ENCODE peak calls at places on chromosomes 1 and 21, in seven cellular contexts. F is amniotic stem cell; Z is HT1080; Y is GM10248; J is NCI-H345; U is fibroblast of mammary gland; V is stimulated activated CD8-positive, alpha-beta memory T cell treated with anti-CD3 and anti-CD28 coated beads, Interleukin-7, amount 100 ng/mL, for 1 hour. S is an unnamed sample.

GRCh38 chr1:31703431-31704260 is at the start of gene COL16A1:
- DNase-seq in F (no peak), Z (no peak), Y (peak), J (peak), U (peak), V (no peak), S (no peak)

GRCh38 chr1:116666747-116667576 is 571 bp downstream of the IGSF3 start:
- DNase-seq in F (no peak), Z (no peak), Y (peak), J (peak), U (no peak), V (no peak), S (no peak)

GRCh38 chr1:59742526-59742925 is 72.2 kb upstream of the HOOK1 start:
- DNase-seq in F (no peak), Z (no peak), Y (no peak), J (no peak), U (no peak), V (no peak), S (no peak)

GRCh38 chr1:116764906-116765862 is 11.0 kb downstream of the CD2 start:
- DNase-seq in F (no peak), Z (no peak), Y (no peak), J (no peak), U (no peak), V (no peak), S (no peak)

GRCh38 chr1:109275706-109276345 is 7.1 kb downstream of the PSRC1 start:
- DNase-seq in F (no peak), Z (peak), Y (no peak), J (no peak), U (peak), V (no peak), S (no peak)

GRCh38 chr1:246454655-246455054 is 52.4 kb downstream of the SMYD3 start:
- DNase-seq in F (no peak), Z (no peak), Y (no peak), J (no peak), U (no peak), V (no peak), S (no peak)

GRCh38 chr1:89603651-89604413 is 29.1 kb upstream of the LRRC8C start:
- DNase-seq in F (no peak), Z (peak), Y (no peak), J (no peak), U (peak), V (no peak), S (no peak)

GRCh38 chr1:3001471-3002348 is 19.6 kb upstream of the ACTRT2 start:
- DNase-seq in F (no peak), Z (no peak), Y (no peak), J (no peak), U (no peak), V (no peak), S (no peak)

GRCh38 chr1:44646276-44646675 is 28.0 kb downstream of the TMEM53 start:
- DNase-seq in F (no peak), Z (no peak), Y (no peak), J (no peak), U (peak), V (no peak), S (no peak)

GRCh38 chr1:44283524-44284173 is 70.4 kb downstream of the DMAP1 start:
- DNase-seq in F (no peak), Z (no peak), Y (no peak), J (peak), U (peak), V (no peak), S (no peak)

GRCh38 chr1:107529511-107530149 is 388.8 kb downstream of the NTNG1 start:
- DNase-seq in F (peak), Z (peak), Y (peak), J (peak), U (peak), V (no peak), S (no peak)

GRCh38 chr1:34060901-34061415 is 104.1 kb downstream of the CSMD2 start:
- DNase-seq in F (no peak), Z (no peak), Y (no peak), J (no peak), U (peak), V (no peak), S (no peak)

GRCh38 chr1:24770891-24771290 is 25.6 kb downstream of the CLIC4 start:
- DNase-seq in F (no peak), Z (no peak), Y (no peak), J (no peak), U (no peak), V (no peak), S (no peak)

GRCh38 chr1:6102227-6102845 is 56.6 kb downstream of the KCNAB2 start:
- DNase-seq in F (no peak), Z (no peak), Y (no peak), J (no peak), U (no peak), V (no peak), S (no peak)

GRCh38 chr1:228781161-228781771 is 46.0 kb downstream of the RHOU start:
- DNase-seq in F (no peak), Z (no peak), Y (no peak), J (peak), U (peak), V (no peak), S (no peak)

GRCh38 chr1:42753070-42753469 is 13.0 kb upstream of the CLDN19 start:
- DNase-seq in F (no peak), Z (no peak), Y (no peak), J (no peak), U (peak), V (no peak), S (no peak)

GRCh38 chr1:175162955-175163354 is 29.6 kb downstream of the KIAA0040 start:
- DNase-seq in F (no peak), Z (no peak), Y (no peak), J (no peak), U (peak), V (no peak), S (no peak)

GRCh38 chr1:37865348-37866119 is 6.1 kb upstream of the MTF1 start:
- DNase-seq in F (no peak), Z (peak), Y (no peak), J (no peak), U (peak), V (no peak), S (no peak)

GRCh38 chr1:89877756-89878155 is 56.9 kb downstream of the LRRC8D start:
- DNase-seq in F (no peak), Z (no peak), Y (no peak), J (no peak), U (no peak), V (no peak), S (no peak)

GRCh38 chr1:233172201-233172600 is 123.3 kb downstream of the PCNX2 start:
- DNase-seq in F (no peak), Z (peak), Y (no peak), J (no peak), U (peak), V (no peak), S (no peak)

GRCh38 chr1:118483245-118484006 is 298.4 kb upstream of the SPAG17 start:
- DNase-seq in F (no peak), Z (no peak), Y (no peak), J (no peak), U (no peak), V (no peak), S (no peak)

GRCh38 chr21:39037807-39038405 is 145.3 kb downstream of the PSMG1 start:
- DNase-seq in F (no peak), Z (peak), Y (no peak), J (no peak), U (peak), V (no peak), S (no peak)

GRCh38 chr1:113096493-113096892 is 23.5 kb downstream of the LRIG2 start:
- DNase-seq in F (no peak), Z (no peak), Y (no peak), J (no peak), U (no peak), V (no peak), S (no peak)

GRCh38 chr1:204104331-204105222 is 31.7 kb downstream of the SOX13 start:
- DNase-seq in F (no peak), Z (peak), Y (no peak), J (peak), U (no peak), V (no peak), S (no peak)

GRCh38 chr1:44347280-44347679 is 7.8 kb downstream of the ERI3 start:
- DNase-seq in F (no peak), Z (no peak), Y (no peak), J (no peak), U (peak), V (no peak), S (no peak)

GRCh38 chr1:12052008-12052573 is 11.0 kb upstream of the TNFRSF8 start:
- DNase-seq in F (peak), Z (peak), Y (peak), J (no peak), U (peak), V (no peak), S (no peak)